ENCODE peak calls at places on chromosomes 13 and 19, in eight cellular contexts. J, L, A, I, M, B, H and R are unnamed samples.

GRCh38 chr19:33622809-33623511 is 1.2 kb downstream of the CHST8 start:
- DNase-seq in A (no peak), B (no peak), L (no peak), J (no peak), H (no peak), I (no peak), M (no peak), R (no peak)

GRCh38 chr13:37127706-37128241 is 22.3 kb upstream of the CSNK1A1L start:
- DNase-seq in M (no peak), I (peak), B (peak), L (peak), H (no peak), J (peak), A (peak), R (no peak)

GRCh38 chr19:7506385-7507328 is 9.2 kb upstream of the ZNF358 start:
- DNase-seq in M (peak), A (no peak), I (peak), J (peak), B (peak), H (peak), L (peak), R (no peak)

GRCh38 chr13:30918662-30919405 is 12.8 kb downstream of the MEDAG start:
- DNase-seq in H (no peak), M (no peak), J (no peak), A (no peak), L (no peak), B (no peak), I (no peak), R (no peak)

GRCh38 chr13:50415428-50415827 is 400.2 kb downstream of the KCNRG start:
- DNase-seq in M (no peak), I (no peak), J (no peak), L (no peak), H (no peak), A (no peak), B (no peak), R (no peak)

GRCh38 chr13:32315255-32316029 is at the start of the genes BRCA2 and ZAR1L:
- DNase-seq in L (peak), H (peak), I (peak), J (peak), A (peak), M (peak), B (peak), R (peak)

GRCh38 chr19:47719047-47719885 is 6.0 kb downstream of the EHD2 start:
- DNase-seq in L (peak), B (peak), J (peak), A (peak), M (peak), I (peak), H (no peak), R (peak)

GRCh38 chr19:12581100-12581499 is 29.5 kb downstream of the ZNF490 start:
- DNase-seq in L (no peak), A (no peak), H (no peak), J (no peak), I (no peak), M (no peak), B (no peak), R (no peak)

GRCh38 chr13:103328899-103329298 is 262.7 kb upstream of the SLC10A2 start:
- DNase-seq in A (no peak), L (no peak), I (no peak), M (no peak), H (no peak), J (no peak), B (no peak), R (no peak)

GRCh38 chr19:7370546-7370945 is 21.8 kb downstream of the ARHGEF18 start:
- DNase-seq in J (no peak), H (no peak), I (no peak), A (no peak), B (no peak), L (no peak), M (no peak), R (no peak)

GRCh38 chr13:113427562-113428468 is 25.5 kb downstream of the ADPRHL1 start:
- DNase-seq in B (no peak), I (no peak), J (no peak), H (no peak), A (no peak), L (peak), M (no peak), R (no peak)

GRCh38 chr19:54252243-54252642 is 4.8 kb downstream of the LILRB5 start:
- DNase-seq in L (no peak), J (no peak), M (no peak), I (no peak), A (no peak), B (no peak), H (no peak), R (no peak)

GRCh38 chr13:106523566-106523965 is 11.9 kb downstream of the EFNB2 start:
- DNase-seq in H (no peak), J (no peak), M (no peak), I (peak), A (no peak), B (no peak), L (no peak), R (no peak)

GRCh38 chr13:93942016-93942415 is 537.5 kb downstream of the DCT start:
- DNase-seq in L (no peak), I (no peak), M (no peak), J (no peak), B (no peak), A (no peak), H (no peak), R (no peak)

GRCh38 chr13:113976711-113977684 is 3.1 kb upstream of the C13orf46 start:
- DNase-seq in L (peak), H (no peak), A (peak), I (peak), M (no peak), B (peak), J (no peak), R (no peak)

GRCh38 chr19:38718747-38719543 is 25.3 kb downstream of the CAPN12 start:
- DNase-seq in J (peak), M (no peak), I (peak), A (no peak), L (no peak), H (no peak), B (peak), R (no peak)

GRCh38 chr19:22260499-22260898 is 25.7 kb upstream of the ZNF729 start:
- DNase-seq in L (no peak), J (no peak), M (no peak), H (no peak), A (no peak), B (no peak), I (no peak), R (no peak)

GRCh38 chr13:69094485-69094884 is 1013.1 kb upstream of the ATXN8OS start:
- DNase-seq in H (no peak), J (no peak), A (no peak), M (no peak), B (no peak), L (no peak), I (no peak), R (no peak)

GRCh38 chr19:46755853-46756543 is 9.7 kb upstream of the STRN4 start:
- DNase-seq in H (no peak), B (no peak), L (no peak), I (no peak), M (no peak), A (no peak), J (no peak), R (no peak)

GRCh38 chr13:99812611-99813010 is 159.0 kb downstream of the ZIC5 start:
- DNase-seq in J (no peak), A (no peak), M (no peak), H (no peak), I (peak), L (no peak), B (no peak), R (no peak)

GRCh38 chr13:24683833-24684599 is 3.8 kb downstream of the ATP12A start:
- DNase-seq in I (peak), M (peak), A (no peak), J (peak), L (no peak), H (peak), B (peak), R (peak)

GRCh38 chr13:105587786-105588185 is 947.7 kb downstream of the EFNB2 start:
- DNase-seq in M (peak), A (no peak), J (no peak), H (no peak), L (no peak), I (peak), B (no peak), R (no peak)

GRCh38 chr13:66977156-66977555 is 253.0 kb downstream of the PCDH9 start:
- DNase-seq in A (no peak), M (no peak), H (no peak), B (no peak), J (no peak), I (no peak), L (no peak), R (no peak)
- TF ChIP-seq CTCF in A (no peak), M (no peak), H (no peak), B (no peak), J (no peak), I (no peak), L (no peak), R (no peak)

DNA sequence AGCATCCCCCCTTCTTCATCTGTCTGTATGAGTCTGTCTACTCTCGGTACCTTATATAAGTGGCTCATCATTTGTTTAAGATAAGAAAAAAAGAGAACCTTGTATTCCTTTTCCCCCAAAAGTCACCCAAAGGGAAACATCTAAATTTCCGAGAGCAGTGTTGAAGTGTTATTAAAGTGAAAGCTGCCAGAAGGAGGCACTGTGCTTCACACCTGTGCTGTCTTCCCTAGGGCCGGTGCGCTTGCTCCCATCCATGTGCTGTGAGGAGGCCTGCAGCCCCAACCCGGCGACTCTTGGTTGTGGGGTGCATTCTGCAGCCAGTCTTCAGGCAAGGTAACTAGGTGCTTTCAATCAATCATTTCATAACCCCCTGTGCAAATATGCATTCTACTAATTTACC is 97.5 kb downstream of the TNFRSF19 start:
- DNase-seq in J (no peak), M (no peak), I (no peak), L (no peak), A (no peak), B (no peak), H (no peak), R (no peak)
- TF ChIP-seq CTCF in J (no peak), M (peak), I (peak), L (no peak), A (no peak), B (no peak), H (no peak), R (no peak)

GRCh38 chr19:17394891-17395415 is 957 bp upstream of the CCDC194 start:
- DNase-seq in A (no peak), J (peak), B (peak), H (peak), L (no peak), M (no peak), I (peak), R (no peak)
- TF ChIP-seq CTCF in A (peak), J (peak), B (peak), H (peak), L (peak), M (peak), I (peak), R (no peak)

DNA sequence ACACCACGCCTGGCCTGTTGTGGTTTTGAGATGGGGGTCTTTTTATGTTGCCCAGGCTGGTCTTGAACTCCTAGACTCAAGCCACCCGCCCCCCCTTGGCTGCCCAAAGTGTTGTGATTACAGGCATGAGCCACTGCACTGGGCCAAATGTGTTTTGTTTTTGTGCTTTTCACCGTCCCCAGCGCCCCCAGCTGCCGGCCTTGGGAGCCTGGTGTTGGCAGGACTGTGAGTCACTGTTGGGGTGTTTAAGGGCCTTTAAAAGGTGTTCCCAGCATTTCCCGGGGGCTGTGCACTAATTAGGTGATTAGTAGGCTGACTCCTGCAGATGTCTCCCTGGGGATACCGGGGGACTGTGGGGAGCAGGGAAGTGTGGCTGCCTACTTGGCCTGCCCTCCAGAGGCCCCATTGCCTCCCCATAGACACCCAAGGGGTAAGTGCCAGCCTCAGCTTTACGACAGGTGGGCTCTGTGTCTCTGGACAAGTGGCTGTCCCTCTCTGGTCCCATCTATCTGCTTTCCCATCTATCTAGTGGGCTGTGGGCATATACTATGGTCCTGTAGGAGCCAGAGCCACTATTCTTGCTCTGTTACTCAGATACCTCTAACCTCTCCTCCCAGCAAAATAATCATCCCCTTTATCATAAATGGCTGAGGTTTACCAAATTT is 11.8 kb upstream of the TLE5 start:
- DNase-seq in B (peak), J (no peak), A (no peak), L (no peak), H (no peak), M (no peak), I (no peak), R (no peak)
- TF ChIP-seq CTCF in B (peak), J (no peak), A (no peak), L (no peak), H (no peak), M (no peak), I (peak), R (no peak)

GRCh38 chr13:101757446-101758039 is 305.1 kb downstream of the ITGBL1 start:
- DNase-seq in A (no peak), H (no peak), L (peak), M (peak), J (no peak), B (peak), I (peak), R (no peak)
- TF ChIP-seq CTCF in A (peak), H (peak), L (peak), M (peak), J (peak), B (peak), I (peak), R (no peak)

GRCh38 chr13:27708325-27708724 is 84.0 kb upstream of the GSX1 start:
- DNase-seq in M (no peak), L (no peak), H (no peak), I (no peak), J (peak), B (no peak), A (no peak), R (no peak)

GRCh38 chr13:27709779-27710178 is 82.5 kb upstream of the GSX1 start:
- DNase-seq in M (no peak), I (no peak), H (no peak), A (no peak), L (no peak), B (no peak), J (no peak), R (no peak)

GRCh38 chr13:27713767-27714166 is 78.5 kb upstream of the GSX1 start:
- DNase-seq in H (no peak), I (no peak), M (no peak), A (no peak), J (no peak), B (no peak), L (no peak), R (no peak)

DNA sequence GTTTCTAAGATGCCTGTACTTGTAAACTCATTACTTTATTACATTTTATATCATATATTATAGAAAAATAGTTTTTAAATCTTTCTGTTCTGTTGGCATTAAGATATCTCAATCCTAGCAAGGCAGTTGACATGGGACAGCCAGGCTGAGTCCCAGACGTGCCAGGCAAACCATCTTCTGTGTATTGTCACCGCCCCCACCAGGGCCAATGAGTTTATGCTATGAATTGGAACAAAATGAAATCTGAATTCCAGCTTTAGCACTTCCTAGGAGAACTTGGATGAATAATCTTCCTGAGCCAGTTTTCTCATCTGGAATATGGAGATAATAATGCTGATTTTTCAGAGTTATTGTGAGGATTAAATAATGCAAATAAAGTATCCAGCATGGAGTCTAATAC is 79.9 kb upstream of the GSX1 start:
- DNase-seq in J (peak), I (no peak), L (no peak), M (peak), A (no peak), H (peak), B (peak), R (no peak)
- TF ChIP-seq CTCF in J (peak), I (no peak), L (peak), M (peak), A (no peak), H (peak), B (peak), R (no peak)

DNA sequence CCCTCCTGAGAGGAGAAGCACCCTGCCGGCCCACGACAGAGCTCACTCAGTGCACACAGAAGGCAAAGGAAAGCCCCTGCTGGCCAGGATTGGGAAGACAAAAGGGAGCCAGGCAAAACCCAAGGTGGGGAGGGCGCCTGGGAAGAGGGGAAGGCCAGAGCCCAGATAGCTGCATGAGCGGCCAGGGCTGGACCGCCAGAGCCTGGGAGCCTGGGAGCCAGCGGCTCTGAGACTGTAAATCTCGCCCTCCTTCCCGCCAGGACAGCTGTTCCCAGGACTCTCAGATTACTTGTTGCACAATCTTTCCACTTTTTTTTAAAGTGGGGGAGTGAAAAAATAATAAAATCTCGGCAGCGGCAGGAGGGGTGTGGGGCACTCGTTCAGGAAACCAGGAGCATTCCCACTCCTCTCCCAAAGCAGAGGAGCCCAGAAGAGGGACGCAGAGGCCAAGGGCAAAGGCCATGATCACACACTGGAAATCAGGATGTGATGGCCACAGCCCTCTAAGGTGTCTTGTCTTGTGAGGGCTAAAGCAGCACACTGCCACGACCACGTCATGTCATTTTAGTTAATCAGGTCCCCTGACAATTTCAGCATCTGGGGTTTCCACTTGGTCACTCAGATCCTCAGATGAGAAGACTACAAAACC is 19.6 kb upstream of the EPHX3 start:
- DNase-seq in J (peak), A (peak), H (no peak), B (peak), L (peak), I (peak), M (peak), R (peak)
- TF ChIP-seq CTCF in J (peak), A (peak), H (no peak), B (peak), L (peak), I (peak), M (peak), R (no peak)